ENCODE peak calls at places on chromosomes 12 and 14, in four cellular contexts. V is progenitor cell of endocrine pancreas, G is ELR, L is MCF 10A. E is an unnamed sample.

GRCh38 chr14:90828642-90829487 is 12.6 kb upstream of the TTC7B start:
- DNase-seq in V (no peak), G (no peak), L (no peak), E (no peak)

GRCh38 chr14:104787736-104788532 is 7.6 kb downstream of the AKT1 start:
- DNase-seq in V (no peak), G (no peak), L (no peak), E (peak)

GRCh38 chr12:132218915-132219314 is 74.7 kb downstream of the NOC4L start:
- DNase-seq in V (no peak), G (no peak), L (peak), E (no peak)

GRCh38 chr12:109130755-109131521 is 14.6 kb downstream of the ACACB start:
- DNase-seq in V (no peak), G (no peak), L (no peak), E (peak)

GRCh38 chr14:33287204-33287603 is 348.5 kb downstream of the NPAS3 start:
- DNase-seq in V (no peak), G (no peak), L (no peak), E (no peak)

GRCh38 chr14:60067911-60068310 is 23.8 kb upstream of the PCNX4 start:
- DNase-seq in V (no peak), G (no peak), L (no peak), E (no peak)

GRCh38 chr12:66197413-66198055 is 8.5 kb downstream of the IRAK3 start:
- DNase-seq in V (no peak), G (peak), L (no peak), E (no peak)

GRCh38 chr14:35378638-35379568 is 25.6 kb downstream of the NFKBIA start:
- DNase-seq in V (no peak), G (no peak), L (no peak), E (no peak)